ENCODE peak calls at places on chromosome 7, in six cellular contexts. One of them, this sample, is unnamed.

GRCh38 chr7:79050592-79050991 is 402.9 kb downstream of the MAGI2 start:
- DNase-seq in stomach: no peak
- DNase-seq in erythroblast: no peak
- DNase-seq in A549: no peak
- DNase-seq in H54: no peak
- DNase-seq in prostate gland: no peak
- DNase-seq in this sample: peak; percentile 6

GRCh38 chr7:33155811-33156210 is 26.4 kb downstream of the BBS9 start:
- DNase-seq in stomach: no peak
- DNase-seq in erythroblast: no peak
- DNase-seq in A549: no peak
- DNase-seq in H54: no peak
- DNase-seq in prostate gland: no peak
- DNase-seq in this sample: peak; percentile 4

GRCh38 chr7:158606671-158607424 is 19.2 kb upstream of the PTPRN2 start:
- DNase-seq in stomach: no peak
- DNase-seq in erythroblast: no peak
- DNase-seq in A549: no peak
- DNase-seq in H54: no peak
- DNase-seq in prostate gland: no peak
- DNase-seq in this sample: no peak

GRCh38 chr7:116185956-116186355 is 24.4 kb upstream of the TES start:
- DNase-seq in stomach: no peak
- DNase-seq in erythroblast: no peak
- DNase-seq in A549: no peak
- DNase-seq in H54: no peak
- DNase-seq in prostate gland: no peak
- DNase-seq in this sample: no peak

GRCh38 chr7:106139253-106140251 is 27.4 kb upstream of the SYPL1 start:
- DNase-seq in stomach: no peak
- DNase-seq in erythroblast: no peak
- DNase-seq in A549: no peak
- DNase-seq in H54: no peak
- DNase-seq in prostate gland: no peak
- DNase-seq in this sample: peak; percentile 50

GRCh38 chr7:27160147-27160545 is 3.7 kb upstream of the HOXA7 start:
- DNase-seq in stomach: no peak
- DNase-seq in erythroblast: no peak
- DNase-seq in A549: no peak
- DNase-seq in H54: no peak
- DNase-seq in prostate gland: no peak
- DNase-seq in this sample: no peak

GRCh38 chr7:155788616-155789000 is 23.7 kb downstream of the SHH start:
- DNase-seq in stomach: no peak
- DNase-seq in erythroblast: no peak
- DNase-seq in A549: no peak
- DNase-seq in H54: peak; percentile 96
- DNase-seq in prostate gland: no peak
- DNase-seq in this sample: no peak

GRCh38 chr7:8389898-8390642 is 43.3 kb upstream of the NXPH1 start:
- DNase-seq in stomach: no peak
- DNase-seq in erythroblast: peak; percentile 13
- DNase-seq in A549: peak; percentile 23
- DNase-seq in H54: peak; percentile 70
- DNase-seq in prostate gland: no peak
- DNase-seq in this sample: no peak

GRCh38 chr7:8131694-8132605 is 130.0 kb downstream of the ICA1 start:
- DNase-seq in stomach: no peak
- DNase-seq in erythroblast: peak; percentile 77
- DNase-seq in A549: no peak
- DNase-seq in H54: no peak
- DNase-seq in prostate gland: no peak
- DNase-seq in this sample: no peak

GRCh38 chr7:105924950-105925349 is 38.1 kb upstream of the CDHR3 start:
- DNase-seq in stomach: no peak
- DNase-seq in erythroblast: no peak
- DNase-seq in A549: no peak
- DNase-seq in H54: no peak
- DNase-seq in prostate gland: no peak
- DNase-seq in this sample: no peak

GRCh38 chr7:141312395-141312794 is 238.5 kb downstream of the TMEM178B start:
- DNase-seq in stomach: no peak
- DNase-seq in erythroblast: no peak
- DNase-seq in A549: no peak
- DNase-seq in H54: no peak
- DNase-seq in prostate gland: no peak
- DNase-seq in this sample: no peak

GRCh38 chr7:28480595-28480994 is 68.3 kb downstream of the CREB5 start:
- DNase-seq in stomach: no peak
- DNase-seq in erythroblast: no peak
- DNase-seq in A549: no peak
- DNase-seq in H54: no peak
- DNase-seq in prostate gland: no peak
- DNase-seq in this sample: no peak

GRCh38 chr7:123682690-123683089 is 27.0 kb downstream of the LMOD2 start:
- DNase-seq in stomach: no peak
- DNase-seq in erythroblast: peak; percentile 74
- DNase-seq in A549: peak; percentile 62
- DNase-seq in H54: no peak
- DNase-seq in prostate gland: peak; percentile 21
- DNase-seq in this sample: peak; percentile 9

GRCh38 chr7:82325416-82325815 is 118.2 kb downstream of the CACNA2D1 start:
- DNase-seq in stomach: no peak
- DNase-seq in erythroblast: no peak
- DNase-seq in A549: no peak
- DNase-seq in H54: no peak
- DNase-seq in prostate gland: no peak
- DNase-seq in this sample: no peak

GRCh38 chr7:85292908-85293576 is 106.2 kb upstream of the SEMA3D start:
- DNase-seq in stomach: no peak
- DNase-seq in erythroblast: no peak
- DNase-seq in A549: no peak
- DNase-seq in H54: no peak
- DNase-seq in prostate gland: no peak
- DNase-seq in this sample: no peak

GRCh38 chr7:84497873-84498272 is 303.3 kb upstream of the SEMA3A start:
- DNase-seq in stomach: no peak
- DNase-seq in erythroblast: no peak
- DNase-seq in A549: no peak
- DNase-seq in H54: no peak
- DNase-seq in prostate gland: no peak
- DNase-seq in this sample: no peak

GRCh38 chr7:97871659-97872024 is 566 bp downstream of the ASNS start:
- DNase-seq in stomach: no peak
- DNase-seq in erythroblast: peak; percentile 67
- DNase-seq in A549: no peak
- DNase-seq in H54: no peak
- DNase-seq in prostate gland: peak; percentile 10
- DNase-seq in this sample: no peak

GRCh38 chr7:105699568-105700236 is 118.4 kb upstream of the EFCAB10 start:
- DNase-seq in stomach: no peak
- DNase-seq in erythroblast: no peak
- DNase-seq in A549: no peak
- DNase-seq in H54: no peak
- DNase-seq in prostate gland: no peak
- DNase-seq in this sample: peak; percentile 54

GRCh38 chr7:143384741-143385631 is 3.8 kb downstream of the ZYX start:
- DNase-seq in stomach: no peak
- DNase-seq in erythroblast: no peak
- DNase-seq in A549: no peak
- DNase-seq in H54: no peak
- DNase-seq in prostate gland: no peak
- DNase-seq in this sample: no peak

GRCh38 chr7:139389091-139389490 is 29.4 kb downstream of the LUC7L2 start:
- DNase-seq in stomach: no peak
- DNase-seq in erythroblast: no peak
- DNase-seq in A549: no peak
- DNase-seq in H54: no peak
- DNase-seq in prostate gland: no peak
- DNase-seq in this sample: no peak

GRCh38 chr7:20233362-20233761 is 16.2 kb upstream of the MACC1 start:
- DNase-seq in stomach: no peak
- DNase-seq in erythroblast: no peak
- DNase-seq in A549: no peak
- DNase-seq in H54: no peak
- DNase-seq in prostate gland: no peak
- DNase-seq in this sample: no peak

GRCh38 chr7:105990726-105991465 is 27.8 kb downstream of the CDHR3 start:
- DNase-seq in stomach: no peak
- DNase-seq in erythroblast: no peak
- DNase-seq in A549: no peak
- DNase-seq in H54: no peak
- DNase-seq in prostate gland: no peak
- DNase-seq in this sample: peak; percentile 24

DNA sequence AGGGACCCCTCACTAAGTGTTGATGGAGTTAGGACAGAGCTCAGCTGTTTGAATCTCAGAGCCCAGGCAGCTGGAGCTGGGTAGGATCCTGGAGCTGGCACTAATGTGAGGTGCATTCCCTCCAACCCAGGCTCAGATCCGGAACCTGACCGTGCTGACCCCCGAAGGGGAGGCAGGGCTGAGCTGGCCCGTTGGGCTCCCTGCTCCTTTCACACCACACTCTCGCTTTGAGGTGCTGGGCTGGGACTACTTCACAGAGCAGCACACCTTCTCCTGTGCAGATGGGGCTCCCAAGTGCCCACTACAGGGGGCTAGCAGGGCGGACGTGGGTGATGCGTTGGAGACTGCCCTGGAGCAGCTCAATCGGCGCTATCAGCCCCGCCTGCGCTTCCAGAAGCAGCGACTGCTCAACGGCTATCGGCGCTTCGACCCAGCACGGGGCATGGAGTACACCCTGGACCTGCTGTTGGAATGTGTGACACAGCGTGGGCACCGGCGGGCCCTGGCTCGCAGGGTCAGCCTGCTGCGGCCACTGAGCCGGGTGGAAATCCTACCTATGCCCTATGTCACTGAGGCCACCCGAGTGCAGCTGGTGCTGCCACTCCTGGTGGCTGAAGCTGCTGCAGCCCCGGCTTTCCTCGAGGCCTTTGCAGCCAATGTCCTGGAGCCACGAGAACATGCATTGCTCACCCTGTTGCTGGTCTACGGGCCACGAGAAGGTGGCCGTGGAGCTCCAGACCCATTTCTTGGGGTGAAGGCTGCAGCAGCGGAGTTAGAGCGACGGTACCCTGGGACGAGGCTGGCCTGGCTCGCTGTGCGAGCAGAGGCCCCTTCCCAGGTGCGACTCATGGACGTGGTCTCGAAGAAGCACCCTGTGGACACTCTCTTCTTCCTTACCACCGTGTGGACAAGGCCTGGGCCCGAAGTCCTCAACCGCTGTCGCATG is 5.2 kb downstream of the CHPF2 start:
- DNase-seq in stomach: no peak
- DNase-seq in erythroblast: no peak
- DNase-seq in A549: no peak
- DNase-seq in H54: no peak
- DNase-seq in prostate gland: no peak
- DNase-seq in this sample: no peak
- TF ChIP-seq POLR2A in stomach: no peak
- TF ChIP-seq POLR2A in erythroblast: no peak
- TF ChIP-seq POLR2A in A549: no peak
- TF ChIP-seq POLR2A in H54: no peak
- TF ChIP-seq POLR2A in prostate gland: no peak
- TF ChIP-seq POLR2A in this sample: no peak

DNA sequence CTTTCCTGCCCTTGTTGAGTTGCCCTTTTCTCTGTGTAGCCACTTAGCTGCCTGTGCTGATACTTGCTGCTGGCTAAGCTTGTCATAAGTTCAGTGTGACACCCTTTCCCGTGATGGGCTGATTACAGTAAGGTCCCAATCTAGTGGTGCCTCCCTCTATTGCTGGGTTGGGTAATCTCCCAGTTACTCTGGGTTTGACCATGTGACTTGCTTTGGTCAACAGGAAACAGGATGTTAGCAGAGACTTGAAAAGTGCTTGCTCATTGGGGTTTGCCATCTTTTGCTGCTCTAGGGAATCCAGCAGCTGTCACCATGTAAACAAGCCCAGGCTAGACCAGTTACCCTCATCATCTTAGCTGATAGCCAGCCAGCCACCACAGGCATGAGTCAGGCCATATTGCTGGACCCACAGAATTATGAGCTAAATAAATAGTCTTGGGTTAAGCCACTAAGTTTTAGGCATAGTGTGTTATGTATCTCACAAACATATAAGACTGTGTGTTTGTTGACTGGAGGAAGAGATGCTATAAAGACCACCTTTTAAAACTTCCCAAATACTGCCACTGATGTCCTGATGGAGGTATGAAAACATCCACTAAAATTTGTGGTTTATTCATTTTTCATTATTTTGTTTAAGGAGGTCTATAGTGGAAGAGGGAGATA is 4.0 kb upstream of the LEP start:
- DNase-seq in stomach: no peak
- DNase-seq in erythroblast: peak; percentile 77
- DNase-seq in A549: peak; percentile 87
- DNase-seq in H54: peak; percentile 47
- DNase-seq in prostate gland: no peak
- DNase-seq in this sample: no peak
- TF ChIP-seq POLR2A in stomach: no peak
- TF ChIP-seq POLR2A in erythroblast: no peak
- TF ChIP-seq POLR2A in A549: no peak
- TF ChIP-seq POLR2A in H54: no peak
- TF ChIP-seq POLR2A in prostate gland: no peak
- TF ChIP-seq POLR2A in this sample: no peak

DNA sequence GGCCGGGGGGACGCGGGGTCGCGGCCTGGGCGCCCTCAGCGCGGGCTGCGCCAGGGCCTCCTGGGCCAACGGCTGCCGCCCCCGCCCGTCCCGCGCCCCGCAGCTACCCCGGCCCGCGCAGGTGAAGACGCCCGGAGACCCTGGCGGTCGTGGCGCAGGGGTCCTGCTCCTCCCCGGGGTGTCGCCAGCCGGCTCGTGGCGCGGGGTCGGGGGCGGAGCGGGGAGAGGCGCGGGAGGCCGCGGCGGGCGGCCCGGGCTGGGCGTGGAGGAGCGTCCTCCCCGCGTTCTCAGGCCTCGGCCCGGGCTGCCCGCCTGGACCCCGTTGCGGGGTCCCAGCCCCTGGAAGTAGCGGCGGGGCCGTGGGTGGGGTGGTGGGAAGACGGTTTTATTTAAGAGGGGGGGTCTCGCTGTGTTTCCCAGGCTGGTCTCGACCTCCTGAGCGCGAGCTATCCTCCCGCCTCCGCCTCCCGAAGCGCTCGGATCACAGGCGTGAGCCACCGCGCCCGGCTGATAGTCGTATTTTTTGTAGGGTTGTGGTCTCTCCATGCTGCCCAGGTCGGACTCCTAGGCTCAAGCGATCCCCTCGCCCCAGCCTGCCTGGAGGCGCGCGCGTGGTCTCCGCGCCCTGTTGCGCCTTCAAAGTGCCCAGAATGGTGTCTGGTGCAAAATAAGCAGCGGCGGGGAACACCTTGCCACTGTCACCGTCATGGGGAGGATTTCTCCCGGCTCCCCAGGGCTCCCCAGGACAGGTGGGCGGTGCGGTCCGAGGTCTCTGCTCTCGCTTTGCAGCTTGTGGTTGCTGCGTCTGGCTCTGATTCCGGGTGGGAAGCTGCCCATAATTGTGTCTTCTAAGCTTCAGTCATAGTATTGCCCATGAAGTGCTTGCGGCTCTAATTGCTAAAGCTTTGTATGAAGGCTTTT is 15.3 kb upstream of the SUN1 start:
- DNase-seq in stomach: no peak
- DNase-seq in erythroblast: peak; percentile 69
- DNase-seq in A549: peak; percentile 29
- DNase-seq in H54: no peak
- DNase-seq in prostate gland: no peak
- DNase-seq in this sample: peak; percentile 42
- TF ChIP-seq POLR2A in stomach: no peak
- TF ChIP-seq POLR2A in erythroblast: no peak
- TF ChIP-seq POLR2A in A549: no peak
- TF ChIP-seq POLR2A in H54: no peak
- TF ChIP-seq POLR2A in prostate gland: peak; percentile 35
- TF ChIP-seq POLR2A in this sample: no peak

GRCh38 chr7:150781961-150782360 is 18.2 kb downstream of the TMEM176B start:
- DNase-seq in stomach: no peak
- DNase-seq in erythroblast: no peak
- DNase-seq in A549: no peak
- DNase-seq in H54: no peak
- DNase-seq in prostate gland: no peak
- DNase-seq in this sample: no peak
- TF ChIP-seq POLR2A in stomach: no peak
- TF ChIP-seq POLR2A in erythroblast: no peak
- TF ChIP-seq POLR2A in A549: no peak
- TF ChIP-seq POLR2A in H54: no peak
- TF ChIP-seq POLR2A in prostate gland: no peak
- TF ChIP-seq POLR2A in this sample: no peak

This sample was measured in thyroid gland.